ENCODE peak calls at places on chromosomes 4 and X, in six cellular contexts. One of them, this sample, is unnamed.

GRCh38 chr4:126441173-126441810 is 1126.5 kb downstream of the FAT4 start:
- ATAC-seq in effector memory CD8-positive, alpha-beta T cell: no peak
- ATAC-seq in SK-N-SH treated with all-trans-retinoic acid at 6 μM for 48 hours: no peak
- ATAC-seq in RWPE2: no peak
- ATAC-seq in mucosa of descending colon: no peak
- ATAC-seq in gastrocnemius medialis: no peak
- ATAC-seq in this sample: peak

GRCh38 chrX:53412441-53412840 is 10.0 kb downstream of the SMC1A start:
- ATAC-seq in effector memory CD8-positive, alpha-beta T cell: no peak
- ATAC-seq in SK-N-SH treated with all-trans-retinoic acid at 6 μM for 48 hours: no peak
- ATAC-seq in RWPE2: no peak
- ATAC-seq in mucosa of descending colon: no peak
- ATAC-seq in gastrocnemius medialis: no peak
- ATAC-seq in this sample: no peak

GRCh38 chr4:7242766-7243165 is 50.4 kb downstream of the SORCS2 start:
- ATAC-seq in effector memory CD8-positive, alpha-beta T cell: no peak
- ATAC-seq in SK-N-SH treated with all-trans-retinoic acid at 6 μM for 48 hours: no peak
- ATAC-seq in RWPE2: no peak
- ATAC-seq in mucosa of descending colon: no peak
- ATAC-seq in gastrocnemius medialis: no peak
- ATAC-seq in this sample: no peak

GRCh38 chrX:119194631-119195030 is 41.5 kb upstream of the PGRMC1 start:
- ATAC-seq in effector memory CD8-positive, alpha-beta T cell: no peak
- ATAC-seq in SK-N-SH treated with all-trans-retinoic acid at 6 μM for 48 hours: no peak
- ATAC-seq in RWPE2: no peak
- ATAC-seq in mucosa of descending colon: no peak
- ATAC-seq in gastrocnemius medialis: no peak
- ATAC-seq in this sample: no peak

GRCh38 chr4:109947918-109948317 is 35.2 kb downstream of the EGF start:
- ATAC-seq in effector memory CD8-positive, alpha-beta T cell: no peak
- ATAC-seq in SK-N-SH treated with all-trans-retinoic acid at 6 μM for 48 hours: no peak
- ATAC-seq in RWPE2: no peak
- ATAC-seq in mucosa of descending colon: no peak
- ATAC-seq in gastrocnemius medialis: no peak
- ATAC-seq in this sample: no peak

GRCh38 chr4:118881512-118882146 is 7.0 kb upstream of the SYNPO2 start:
- ATAC-seq in effector memory CD8-positive, alpha-beta T cell: no peak
- ATAC-seq in SK-N-SH treated with all-trans-retinoic acid at 6 μM for 48 hours: no peak
- ATAC-seq in RWPE2: no peak
- ATAC-seq in mucosa of descending colon: no peak
- ATAC-seq in gastrocnemius medialis: no peak
- ATAC-seq in this sample: no peak

GRCh38 chrX:130895299-130895698 is 7.7 kb downstream of the ENOX2 start:
- ATAC-seq in effector memory CD8-positive, alpha-beta T cell: no peak
- ATAC-seq in SK-N-SH treated with all-trans-retinoic acid at 6 μM for 48 hours: no peak
- ATAC-seq in RWPE2: no peak
- ATAC-seq in mucosa of descending colon: no peak
- ATAC-seq in gastrocnemius medialis: no peak
- ATAC-seq in this sample: peak

GRCh38 chrX:41796577-41796976 is 72.6 kb downstream of the GPR82 start:
- ATAC-seq in effector memory CD8-positive, alpha-beta T cell: peak
- ATAC-seq in SK-N-SH treated with all-trans-retinoic acid at 6 μM for 48 hours: no peak
- ATAC-seq in RWPE2: no peak
- ATAC-seq in mucosa of descending colon: no peak
- ATAC-seq in gastrocnemius medialis: no peak
- ATAC-seq in this sample: no peak

GRCh38 chrX:16445166-16445752 is 204.7 kb upstream of the S100G start:
- ATAC-seq in effector memory CD8-positive, alpha-beta T cell: peak
- ATAC-seq in SK-N-SH treated with all-trans-retinoic acid at 6 μM for 48 hours: peak
- ATAC-seq in RWPE2: no peak
- ATAC-seq in mucosa of descending colon: peak
- ATAC-seq in gastrocnemius medialis: no peak
- ATAC-seq in this sample: no peak

GRCh38 chr4:95304898-95305297 is 243.9 kb downstream of the UNC5C start:
- ATAC-seq in effector memory CD8-positive, alpha-beta T cell: no peak
- ATAC-seq in SK-N-SH treated with all-trans-retinoic acid at 6 μM for 48 hours: peak
- ATAC-seq in RWPE2: peak
- ATAC-seq in mucosa of descending colon: no peak
- ATAC-seq in gastrocnemius medialis: no peak
- ATAC-seq in this sample: no peak

GRCh38 chr4:153242848-153243324 is 38.6 kb downstream of the TRIM2 start:
- ATAC-seq in effector memory CD8-positive, alpha-beta T cell: no peak
- ATAC-seq in SK-N-SH treated with all-trans-retinoic acid at 6 μM for 48 hours: no peak
- ATAC-seq in RWPE2: no peak
- ATAC-seq in mucosa of descending colon: peak
- ATAC-seq in gastrocnemius medialis: no peak
- ATAC-seq in this sample: no peak

GRCh38 chr4:57136281-57136680 is 26.1 kb upstream of the IGFBP7 start:
- ATAC-seq in effector memory CD8-positive, alpha-beta T cell: no peak
- ATAC-seq in SK-N-SH treated with all-trans-retinoic acid at 6 μM for 48 hours: no peak
- ATAC-seq in RWPE2: peak
- ATAC-seq in mucosa of descending colon: no peak
- ATAC-seq in gastrocnemius medialis: no peak
- ATAC-seq in this sample: no peak

GRCh38 chr4:117429061-117429460 is 343.7 kb upstream of the TRAM1L1 start:
- ATAC-seq in effector memory CD8-positive, alpha-beta T cell: no peak
- ATAC-seq in SK-N-SH treated with all-trans-retinoic acid at 6 μM for 48 hours: no peak
- ATAC-seq in RWPE2: no peak
- ATAC-seq in mucosa of descending colon: no peak
- ATAC-seq in gastrocnemius medialis: no peak
- ATAC-seq in this sample: peak

GRCh38 chr4:76342803-76343202 is 36.3 kb downstream of the STBD1 start:
- ATAC-seq in effector memory CD8-positive, alpha-beta T cell: no peak
- ATAC-seq in SK-N-SH treated with all-trans-retinoic acid at 6 μM for 48 hours: no peak
- ATAC-seq in RWPE2: no peak
- ATAC-seq in mucosa of descending colon: no peak
- ATAC-seq in gastrocnemius medialis: no peak
- ATAC-seq in this sample: no peak

GRCh38 chr4:14831447-14831846 is 170.8 kb upstream of the CPEB2 start:
- ATAC-seq in effector memory CD8-positive, alpha-beta T cell: no peak
- ATAC-seq in SK-N-SH treated with all-trans-retinoic acid at 6 μM for 48 hours: no peak
- ATAC-seq in RWPE2: no peak
- ATAC-seq in mucosa of descending colon: peak
- ATAC-seq in gastrocnemius medialis: no peak
- ATAC-seq in this sample: no peak

GRCh38 chr4:20520901-20521300 is 179.4 kb upstream of the PACRGL start:
- ATAC-seq in effector memory CD8-positive, alpha-beta T cell: no peak
- ATAC-seq in SK-N-SH treated with all-trans-retinoic acid at 6 μM for 48 hours: peak
- ATAC-seq in RWPE2: peak
- ATAC-seq in mucosa of descending colon: no peak
- ATAC-seq in gastrocnemius medialis: no peak
- ATAC-seq in this sample: no peak

GRCh38 chrX:97968376-97969104 is 1084.8 kb downstream of the RPA4 start:
- ATAC-seq in effector memory CD8-positive, alpha-beta T cell: no peak
- ATAC-seq in SK-N-SH treated with all-trans-retinoic acid at 6 μM for 48 hours: no peak
- ATAC-seq in RWPE2: no peak
- ATAC-seq in mucosa of descending colon: no peak
- ATAC-seq in gastrocnemius medialis: no peak
- ATAC-seq in this sample: no peak

GRCh38 chr4:142407569-142407968 is 438.5 kb downstream of the INPP4B start:
- ATAC-seq in effector memory CD8-positive, alpha-beta T cell: no peak
- ATAC-seq in SK-N-SH treated with all-trans-retinoic acid at 6 μM for 48 hours: peak
- ATAC-seq in RWPE2: peak
- ATAC-seq in mucosa of descending colon: no peak
- ATAC-seq in gastrocnemius medialis: no peak
- ATAC-seq in this sample: no peak

GRCh38 chr4:1583051-1583785 is 100.9 kb downstream of the FAM53A start:
- ATAC-seq in effector memory CD8-positive, alpha-beta T cell: no peak
- ATAC-seq in SK-N-SH treated with all-trans-retinoic acid at 6 μM for 48 hours: no peak
- ATAC-seq in RWPE2: no peak
- ATAC-seq in mucosa of descending colon: no peak
- ATAC-seq in gastrocnemius medialis: no peak
- ATAC-seq in this sample: no peak

GRCh38 chrX:101429934-101430333 is 21.9 kb downstream of the HNRNPH2 start:
- ATAC-seq in effector memory CD8-positive, alpha-beta T cell: no peak
- ATAC-seq in SK-N-SH treated with all-trans-retinoic acid at 6 μM for 48 hours: peak
- ATAC-seq in RWPE2: no peak
- ATAC-seq in mucosa of descending colon: no peak
- ATAC-seq in gastrocnemius medialis: no peak
- ATAC-seq in this sample: no peak

GRCh38 chrX:154751121-154751668 is 318 bp upstream of the GAB3 start:
- ATAC-seq in effector memory CD8-positive, alpha-beta T cell: peak
- ATAC-seq in SK-N-SH treated with all-trans-retinoic acid at 6 μM for 48 hours: no peak
- ATAC-seq in RWPE2: no peak
- ATAC-seq in mucosa of descending colon: peak
- ATAC-seq in gastrocnemius medialis: peak
- ATAC-seq in this sample: no peak

GRCh38 chr4:165016971-165017370 is 14.8 kb upstream of the TRIM60 start:
- ATAC-seq in effector memory CD8-positive, alpha-beta T cell: no peak
- ATAC-seq in SK-N-SH treated with all-trans-retinoic acid at 6 μM for 48 hours: peak
- ATAC-seq in RWPE2: peak
- ATAC-seq in mucosa of descending colon: peak
- ATAC-seq in gastrocnemius medialis: no peak
- ATAC-seq in this sample: no peak

GRCh38 chr4:41009411-41009810 is 204.9 kb downstream of the APBB2 start:
- ATAC-seq in effector memory CD8-positive, alpha-beta T cell: no peak
- ATAC-seq in SK-N-SH treated with all-trans-retinoic acid at 6 μM for 48 hours: no peak
- ATAC-seq in RWPE2: peak
- ATAC-seq in mucosa of descending colon: no peak
- ATAC-seq in gastrocnemius medialis: no peak
- ATAC-seq in this sample: no peak

GRCh38 chr4:24372915-24373314 is 211.4 kb downstream of the DHX15 start:
- ATAC-seq in effector memory CD8-positive, alpha-beta T cell: no peak
- ATAC-seq in SK-N-SH treated with all-trans-retinoic acid at 6 μM for 48 hours: no peak
- ATAC-seq in RWPE2: no peak
- ATAC-seq in mucosa of descending colon: no peak
- ATAC-seq in gastrocnemius medialis: no peak
- ATAC-seq in this sample: no peak

GRCh38 chr4:24172406-24172805 is 282.6 kb upstream of the PPARGC1A start:
- ATAC-seq in effector memory CD8-positive, alpha-beta T cell: no peak
- ATAC-seq in SK-N-SH treated with all-trans-retinoic acid at 6 μM for 48 hours: no peak
- ATAC-seq in RWPE2: no peak
- ATAC-seq in mucosa of descending colon: no peak
- ATAC-seq in gastrocnemius medialis: no peak
- ATAC-seq in this sample: no peak

GRCh38 chr4:74364649-74365491 is at the start of gene EREG:
- ATAC-seq in effector memory CD8-positive, alpha-beta T cell: peak
- ATAC-seq in SK-N-SH treated with all-trans-retinoic acid at 6 μM for 48 hours: peak
- ATAC-seq in RWPE2: peak
- ATAC-seq in mucosa of descending colon: peak
- ATAC-seq in gastrocnemius medialis: no peak
- ATAC-seq in this sample: peak